ENCODE peak calls at places on chromosomes 16 and 17, in ten cellular contexts. P is transverse colon; F is left ventricle myocardium inferior; E is mesendoderm; O is GM23338; N is cardiac muscle cell; I is ovary; X is heart left ventricle; Q is effector memory CD4-positive, alpha-beta T cell; D is GM23248. C is an unnamed sample. For H3K36me3 and H3K4me1, the result is how much of the 10 kb centered on the place peaks cover.

GRCh38 chr17:72926171-72926570 is 166.3 kb downstream of the SLC39A11 start:
- DNase-seq in Q (no peak), I (no peak), O (no peak), X (no peak), F (no peak), E (no peak), D (no peak), P (no peak), N (no peak), C (no peak)

GRCh38 chr17:54950116-54950515 is 18.3 kb downstream of the COX11 start:
- DNase-seq in F (no peak), I (no peak), X (no peak), N (no peak), D (no peak), E (no peak), Q (no peak), P (no peak), O (no peak), C (no peak)

GRCh38 chr16:58511933-58512815 is 3.1 kb upstream of the SETD6 start:
- DNase-seq in I (peak), P (peak), X (peak), Q (peak), N (peak), F (peak), E (peak), O (peak), D (peak), C (peak)

GRCh38 chr17:72514888-72515287 is 394.1 kb downstream of the SOX9 start:
- DNase-seq in F (peak), E (no peak), D (peak), I (peak), O (no peak), N (peak), Q (no peak), P (no peak), X (peak), C (no peak)

GRCh38 chr17:9587969-9588656 is 11.7 kb downstream of the CFAP52 start:
- DNase-seq in E (peak), I (no peak), Q (no peak), P (no peak), F (no peak), X (no peak), D (no peak), O (peak), N (no peak), C (no peak)

GRCh38 chr16:85126731-85127662 is 14.7 kb upstream of the CIBAR2 start:
- DNase-seq in I (peak), F (no peak), E (peak), N (peak), P (no peak), O (peak), Q (no peak), X (no peak), D (peak), C (no peak)

GRCh38 chr16:8878523-8878911 is 3.6 kb upstream of the LITAFD start:
- DNase-seq in I (no peak), Q (no peak), F (no peak), E (peak), X (no peak), D (peak), P (no peak), N (peak), O (peak), C (no peak)

GRCh38 chr17:55159251-55159650 is 105.5 kb upstream of the HLF start:
- DNase-seq in N (no peak), P (no peak), E (no peak), O (no peak), D (peak), X (no peak), I (no peak), F (no peak), Q (no peak), C (no peak)

GRCh38 chr17:55622547-55622946 is 100.1 kb downstream of the TMEM100 start:
- DNase-seq in Q (no peak), P (no peak), X (no peak), N (no peak), O (no peak), F (no peak), I (no peak), E (no peak), D (no peak), C (no peak)

GRCh38 chr17:58113947-58114346 is 30.7 kb downstream of the DYNLL2 start:
- DNase-seq in E (no peak), F (no peak), X (no peak), O (no peak), D (no peak), P (no peak), N (no peak), I (no peak), Q (no peak), C (no peak)

GRCh38 chr17:61453563-61453962 is 1.3 kb downstream of the TBX4 start:
- DNase-seq in E (no peak), P (no peak), D (no peak), X (no peak), Q (no peak), F (no peak), O (no peak), I (no peak), N (peak), C (no peak)

GRCh38 chr16:54411555-54411954 is 125.0 kb upstream of the IRX3 start:
- DNase-seq in F (peak), N (peak), X (peak), I (no peak), O (peak), D (no peak), E (peak), Q (no peak), P (no peak), C (no peak)

GRCh38 chr17:80862341-80862969 is 129.2 kb upstream of the CHMP6 start:
- DNase-seq in O (peak), F (no peak), D (no peak), I (no peak), X (no peak), E (no peak), N (no peak), Q (no peak), P (peak), C (no peak)

GRCh38 chr16:85600905-85601639 is 12.1 kb upstream of the GSE1 start:
- DNase-seq in E (no peak), X (no peak), F (no peak), Q (no peak), O (no peak), D (no peak), I (peak), N (no peak), P (no peak), C (no peak)

GRCh38 chr17:81869221-81870154 is 1.6 kb downstream of the ARHGDIA start:
- DNase-seq in D (peak), E (peak), O (peak), I (peak), N (peak), F (no peak), Q (no peak), P (peak), X (no peak), C (no peak)

GRCh38 chr16:76705883-76706282 is 428.7 kb downstream of the CNTNAP4 start:
- DNase-seq in E (no peak), P (no peak), I (no peak), D (no peak), Q (no peak), N (no peak), X (no peak), O (no peak), F (no peak), C (no peak)

GRCh38 chr17:38554430-38555350 is 51.1 kb downstream of the SRCIN1 start:
- DNase-seq in O (no peak), I (no peak), Q (no peak), X (no peak), N (peak), F (no peak), D (peak), E (no peak), P (no peak), C (no peak)

GRCh38 chr16:20307240-20307671 is 20.1 kb downstream of the GP2 start:
- DNase-seq in E (no peak), P (no peak), D (no peak), Q (no peak), I (no peak), O (no peak), F (no peak), N (no peak), X (no peak), C (no peak)

GRCh38 chr16:84020353-84020752 is 22.2 kb downstream of the SLC38A8 start:
- DNase-seq in X (no peak), P (no peak), D (no peak), I (no peak), N (no peak), F (peak), E (no peak), Q (no peak), O (no peak), C (no peak)

GRCh38 chr16:1981972-1982574 is 804 bp upstream of the NOXO1 start:
- DNase-seq in F (no peak), O (no peak), I (no peak), E (no peak), X (no peak), Q (no peak), D (no peak), N (no peak), P (peak), C (no peak)

GRCh38 chr16:6863135-6863534 is 469.5 kb upstream of the RBFOX1 start:
- DNase-seq in E (peak), P (no peak), F (no peak), N (no peak), D (no peak), Q (no peak), I (no peak), X (no peak), O (no peak), C (no peak)

GRCh38 chr17:42131971-42132370 is 9.4 kb downstream of the HSPB9 start:
- DNase-seq in Q (no peak), O (no peak), D (peak), N (peak), I (no peak), P (no peak), F (no peak), E (no peak), X (no peak), C (no peak)

GRCh38 chr17:42131232-42131631 is 8.6 kb downstream of the HSPB9 start:
- DNase-seq in N (no peak), E (no peak), D (no peak), I (no peak), F (no peak), Q (no peak), X (no peak), O (no peak), P (no peak), C (no peak)

GRCh38 chr17:42135151-42135550 is 12.5 kb downstream of the HSPB9 start:
- DNase-seq in E (no peak), I (no peak), Q (no peak), X (no peak), O (no peak), D (no peak), N (no peak), P (no peak), F (no peak), C (no peak)

GRCh38 chr17:42133461-42134041 is 10.9 kb downstream of the HSPB9 start:
- DNase-seq in P (peak), N (no peak), Q (no peak), D (peak), X (no peak), E (no peak), I (no peak), F (no peak), O (no peak), C (no peak)

DNA sequence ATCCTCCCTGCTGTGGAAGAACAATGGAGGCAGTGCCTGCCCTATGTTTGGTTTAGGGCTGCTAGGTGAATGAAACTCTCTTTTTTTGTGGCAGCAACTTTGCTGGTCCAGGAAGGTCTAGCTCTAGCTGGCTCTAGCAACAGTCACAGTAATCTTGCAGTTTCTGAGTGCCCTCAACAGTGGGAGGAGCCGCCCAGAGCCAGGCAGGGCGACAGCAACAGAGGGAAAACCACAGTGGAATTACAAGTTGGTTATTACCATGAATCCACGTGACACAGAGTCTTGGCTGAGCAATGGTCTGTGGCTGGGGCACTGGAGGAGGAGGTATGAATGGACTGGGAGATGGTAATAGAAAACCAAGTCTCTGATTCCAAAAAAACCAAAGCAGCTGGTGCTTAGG is 10.3 kb downstream of the HSPB9 start:
- DNase-seq in X (peak), I (no peak), F (peak), O (no peak), Q (no peak), N (peak), P (peak), D (peak), E (no peak), C (no peak)
- H3K36me3 ChIP-seq in X (under half), I (under half), F (under half), O (under half), Q (under half), N (under half), P (under half), D (under half), E (under half), C (under half)

GRCh38 chr16:73066321-73066926 is 18.5 kb upstream of the ZFHX3 start:
- DNase-seq in X (no peak), N (no peak), D (no peak), P (no peak), Q (no peak), F (no peak), E (no peak), I (no peak), O (peak), C (no peak)
- H3K4me1 ChIP-seq in X (half or more), N (under half), D (under half), P (half or more), Q (under half), F (half or more), E (under half), I (under half), O (half or more), C (half or more)

DNA sequence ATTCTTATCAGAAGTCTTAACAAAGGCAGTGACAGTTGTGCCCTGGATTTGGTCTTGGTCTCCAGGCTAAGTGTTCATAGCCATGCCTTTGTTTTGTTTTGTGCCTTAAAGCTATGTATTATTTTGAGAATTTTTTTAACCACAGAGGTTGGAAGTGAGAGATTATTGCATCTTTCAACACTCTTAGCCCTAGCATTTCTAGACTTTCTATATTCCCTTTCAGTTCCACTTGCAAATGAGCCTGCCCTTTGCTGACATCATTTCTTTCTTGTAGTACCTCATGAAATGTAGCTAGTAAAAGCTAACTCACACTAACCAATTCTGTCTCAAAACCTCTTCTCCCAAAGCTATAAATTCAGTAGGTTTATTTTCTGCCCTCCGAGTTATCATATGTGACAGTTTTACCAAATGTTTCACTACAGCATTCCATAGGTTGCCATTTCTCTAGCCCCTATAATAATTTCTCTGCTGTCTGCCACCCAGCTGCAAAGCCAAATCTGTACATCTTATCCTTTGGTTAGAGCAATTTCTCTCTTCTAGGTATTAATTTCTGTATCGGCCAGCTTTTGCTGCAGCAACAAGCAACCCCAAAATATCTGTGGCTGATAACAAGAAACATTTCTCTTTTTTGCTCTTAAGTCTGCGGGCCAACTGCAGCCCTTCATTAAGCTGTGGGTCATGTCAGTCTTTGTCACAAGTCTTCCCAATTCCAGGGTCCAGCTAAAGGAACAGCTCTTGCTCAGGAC is 14.2 kb upstream of the CCL1 start:
- DNase-seq in O (no peak), F (no peak), I (no peak), X (no peak), Q (no peak), D (no peak), N (no peak), P (no peak), E (no peak), C (no peak)
- H3K27ac ChIP-seq in O (no peak), F (no peak), I (no peak), X (no peak), Q (no peak), D (no peak), N (no peak), P (no peak), E (no peak), C (no peak)

DNA sequence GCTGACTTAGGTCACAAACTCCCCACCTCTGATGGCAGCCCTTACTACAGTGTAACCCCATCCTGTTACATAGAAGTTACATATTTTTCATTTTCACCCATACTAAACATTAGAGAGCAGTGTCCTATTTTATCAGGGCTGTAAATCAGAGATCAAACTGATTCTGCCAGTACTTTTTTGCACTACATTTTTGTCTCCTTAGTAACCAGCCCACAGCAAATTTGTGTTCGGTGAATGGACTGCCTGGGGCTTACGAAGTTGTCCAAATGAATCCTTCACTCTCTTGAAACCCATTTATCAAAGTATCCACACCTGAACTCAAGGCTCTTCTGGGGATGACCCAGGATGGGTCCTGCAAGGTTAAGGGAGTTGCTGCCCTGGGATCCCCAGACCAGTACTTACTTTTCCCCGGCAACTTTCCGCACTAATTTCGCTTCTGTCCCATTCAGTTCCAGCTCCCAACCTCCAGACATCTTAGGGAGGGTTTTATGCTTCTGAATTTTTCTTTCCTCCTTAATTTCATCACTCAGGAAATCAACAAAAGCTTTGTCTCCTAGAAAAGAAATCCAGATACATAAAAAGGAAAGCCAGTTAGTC is 1.1 kb downstream of the C1QBP start:
- DNase-seq in Q (no peak), N (no peak), D (peak), X (no peak), P (no peak), E (no peak), O (no peak), F (no peak), I (no peak), C (no peak)
- H3K36me3 ChIP-seq in Q (under half), N (under half), D (under half), X (under half), P (under half), E (under half), O (under half), F (under half), I (under half), C (under half)

DNA sequence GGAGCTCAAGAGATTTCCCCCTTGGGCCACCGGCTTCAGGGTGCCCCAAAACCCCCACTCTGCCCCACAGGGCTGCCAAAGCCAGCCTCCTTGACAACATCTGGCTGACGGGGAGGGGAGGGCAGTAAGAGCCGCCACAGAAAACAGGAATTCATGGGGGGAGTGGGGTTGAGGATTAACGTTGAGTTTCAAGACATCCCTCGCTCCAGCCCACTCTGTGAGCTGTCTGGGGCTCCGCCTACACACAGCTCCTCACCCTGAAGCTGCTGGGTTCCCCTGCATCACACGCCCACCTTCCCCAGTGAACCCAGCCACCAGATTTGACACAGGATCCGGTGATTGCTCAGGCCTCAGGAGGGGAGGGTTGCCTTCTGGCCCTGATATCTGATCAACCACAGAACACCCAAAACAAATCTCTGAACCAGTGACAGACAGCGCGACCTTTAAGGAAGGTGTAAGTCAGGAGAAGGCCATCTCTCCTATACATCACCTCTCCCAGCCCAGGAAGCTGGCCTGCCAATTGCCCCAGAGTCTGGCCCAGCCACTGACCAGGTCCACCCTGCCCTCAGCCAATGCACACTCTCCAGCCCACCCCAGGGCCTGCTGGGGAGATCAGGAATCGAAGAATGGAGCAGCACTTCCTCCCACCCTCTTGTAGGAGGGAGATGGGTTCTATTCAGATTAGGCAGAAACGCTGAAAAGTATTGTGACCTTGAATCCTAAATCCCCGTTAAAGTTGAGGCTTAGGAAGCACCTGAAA is 132.1 kb downstream of the CLEC16A start:
- DNase-seq in Q (no peak), O (no peak), E (no peak), F (no peak), N (no peak), D (no peak), P (no peak), X (peak), I (no peak), C (no peak)
- H3K4me1 ChIP-seq in Q (under half), O (under half), E (under half), F (under half), N (under half), D (under half), P (under half), X (under half), I (under half), C (under half)

GRCh38 chr17:77212833-77213777 is 72.3 kb downstream of the SEC14L1 start:
- DNase-seq in F (no peak), O (no peak), Q (no peak), I (no peak), X (no peak), E (no peak), P (no peak), D (no peak), N (no peak), C (no peak)
- H3K27ac ChIP-seq in F (peak), O (no peak), Q (no peak), I (no peak), X (peak), E (no peak), P (peak), D (no peak), N (peak), C (no peak)